ENCODE peak calls at places on chromosomes 11 and 22, in ten cellular contexts. R, F, H, C, S, Y, U, Q, P and I are unnamed samples.

GRCh38 chr11:36840378-36840777 is 242.3 kb upstream of the RAG2 start:
- DNase-seq in Q (no peak), Y (no peak), U (no peak), R (no peak), C (no peak), P (no peak), S (no peak), F (no peak), H (no peak), I (no peak)

GRCh38 chr11:14065153-14065552 is 102.6 kb downstream of the SPON1 start:
- DNase-seq in Q (no peak), R (no peak), S (no peak), F (no peak), U (no peak), P (no peak), H (no peak), Y (no peak), C (no peak), I (no peak)

GRCh38 chr22:38501797-38502672 is 4.1 kb downstream of the DDX17 start:
- DNase-seq in U (no peak), Y (no peak), C (no peak), Q (no peak), S (no peak), R (no peak), H (no peak), P (no peak), F (no peak), I (no peak)

GRCh38 chr11:18720811-18721575 is 5.0 kb downstream of the IGSF22 start:
- DNase-seq in Y (peak; percentile 73), P (peak; percentile 57), Q (no peak), H (peak; percentile 94), R (peak; percentile 69), U (peak; percentile 77), C (peak; percentile 70), S (peak; percentile 90), F (peak; percentile 89), I (peak; percentile 92)

GRCh38 chr11:111765320-111765983 is 737 bp downstream of the PPP2R1B start:
- DNase-seq in Q (peak; percentile 42), R (no peak), F (no peak), U (no peak), C (no peak), S (peak; percentile 83), H (no peak), P (no peak), Y (no peak), I (no peak)

GRCh38 chr11:8765294-8765693 is 82.7 kb downstream of the RPL27A start:
- DNase-seq in F (no peak), S (no peak), P (peak; percentile 82), U (no peak), R (no peak), Q (no peak), H (no peak), Y (no peak), C (no peak), I (no peak)

GRCh38 chr11:27718346-27718852 is 18.1 kb upstream of the BDNF start:
- DNase-seq in Y (no peak), U (no peak), C (peak; percentile 74), Q (peak; percentile 65), H (peak; percentile 81), R (no peak), S (no peak), F (peak; percentile 35), P (peak; percentile 93), I (no peak)

GRCh38 chr11:123822591-123822990 is 16.4 kb upstream of the OR6M1 start:
- DNase-seq in U (no peak), H (no peak), S (no peak), P (no peak), F (no peak), C (no peak), R (no peak), Y (no peak), Q (no peak), I (no peak)

GRCh38 chr11:75642402-75643113 is 26.3 kb downstream of the MAP6 start:
- DNase-seq in S (no peak), Q (no peak), C (no peak), R (no peak), Y (no peak), U (no peak), H (no peak), F (no peak), P (no peak), I (no peak)

GRCh38 chr11:59368238-59369022 is 9.7 kb downstream of the OR5AN1 start:
- DNase-seq in Q (no peak), R (no peak), S (no peak), F (no peak), Y (no peak), H (no peak), C (no peak), U (no peak), P (no peak), I (no peak)

GRCh38 chr22:41524809-41525449 is 19.3 kb downstream of the POLR3H start:
- DNase-seq in H (no peak), R (no peak), Q (no peak), C (no peak), S (no peak), U (peak; percentile 56), F (no peak), P (peak; percentile 57), Y (no peak), I (no peak)

GRCh38 chr11:10459029-10459970 is 4.2 kb downstream of the AMPD3 start:
- DNase-seq in C (no peak), U (peak; percentile 57), S (no peak), F (peak; percentile 71), P (peak; percentile 13), Y (peak; percentile 61), H (peak; percentile 32), R (no peak), Q (peak; percentile 52), I (no peak)

GRCh38 chr11:62601114-62601363 is 626 bp downstream of the MTA2 start:
- DNase-seq in R (no peak), P (peak; percentile 28), S (peak; percentile 90), Q (no peak), F (no peak), U (peak; percentile 28), Y (peak; percentile 29), H (no peak), C (no peak), I (no peak)

GRCh38 chr22:50076646-50077624 is 8.3 kb downstream of the MLC1 start:
- DNase-seq in Y (no peak), P (no peak), F (no peak), S (peak; percentile 72), R (no peak), U (no peak), C (no peak), Q (no peak), H (no peak), I (peak; percentile 81)

GRCh38 chr11:2529173-2529572 is 84.4 kb downstream of the KCNQ1 start:
- DNase-seq in R (no peak), U (no peak), H (no peak), F (no peak), S (peak; percentile 25), P (no peak), C (no peak), Y (no peak), Q (no peak), I (peak; percentile 36)

GRCh38 chr22:22366478-22366988 is 121.9 kb downstream of the VPREB1 start:
- DNase-seq in S (no peak), Q (no peak), U (no peak), Y (no peak), C (no peak), F (no peak), H (no peak), R (no peak), P (no peak), I (no peak)

GRCh38 chr11:110857885-110858555 is 145.8 kb upstream of the ARHGAP20 start:
- DNase-seq in P (peak; percentile 72), C (no peak), S (no peak), H (no peak), Y (no peak), U (no peak), F (no peak), R (no peak), Q (no peak), I (no peak)

GRCh38 chr11:94504689-94505293 is 7.5 kb upstream of the C11orf97 start:
- DNase-seq in P (peak; percentile 80), F (peak; percentile 50), U (no peak), H (no peak), Q (peak; percentile 63), C (peak; percentile 39), R (no peak), S (no peak), Y (no peak), I (no peak)

GRCh38 chr11:72683782-72684200 is 9.6 kb upstream of the PDE2A start:
- DNase-seq in F (peak; percentile 76), C (peak; percentile 32), Y (no peak), P (peak; percentile 60), Q (peak; percentile 38), U (peak; percentile 61), S (peak; percentile 91), H (peak; percentile 89), R (peak; percentile 20), I (no peak)

GRCh38 chr22:47059701-47060161 is 297.3 kb downstream of the TBC1D22A start:
- DNase-seq in H (no peak), U (no peak), Q (no peak), P (peak; percentile 31), C (no peak), F (no peak), R (no peak), S (peak; percentile 49), Y (no peak), I (no peak)

GRCh38 chr22:42366815-42367581 is 65.2 kb downstream of the NFAM1 start:
- DNase-seq in H (no peak), R (peak; percentile 38), F (no peak), C (no peak), U (no peak), Y (no peak), S (no peak), Q (no peak), P (no peak), I (no peak)

GRCh38 chr11:91104237-91104636 is 881.4 kb upstream of the CHORDC1 start:
- DNase-seq in Q (no peak), C (no peak), S (no peak), H (no peak), P (peak; percentile 82), U (no peak), R (no peak), Y (no peak), F (no peak), I (no peak)

GRCh38 chr11:62953811-62954210 is 31.0 kb downstream of the SLC22A6 start:
- DNase-seq in Q (no peak), Y (no peak), S (no peak), R (no peak), P (no peak), H (peak; percentile 12), U (no peak), F (no peak), C (no peak), I (no peak)

GRCh38 chr11:96322775-96323642 is 20.0 kb downstream of the MAML2 start:
- DNase-seq in H (no peak), R (no peak), P (no peak), F (no peak), S (no peak), C (no peak), Y (no peak), Q (no peak), U (no peak), I (no peak)

GRCh38 chr11:70421123-70421522 is 22.8 kb downstream of the CTTN start:
- DNase-seq in S (no peak), Q (no peak), U (no peak), R (no peak), H (no peak), F (no peak), C (no peak), P (peak; percentile 66), Y (no peak), I (no peak)

GRCh38 chr11:130555251-130555841 is 106.9 kb downstream of the ADAMTS15 start:
- DNase-seq in H (no peak), Q (no peak), Y (no peak), C (no peak), P (no peak), R (no peak), U (no peak), S (no peak), F (no peak), I (no peak)

GRCh38 chr11:102144357-102145342 is 34.4 kb downstream of the YAP1 start:
- DNase-seq in Q (no peak), P (peak; percentile 78), H (no peak), F (peak; percentile 43), R (no peak), Y (no peak), C (no peak), S (no peak), U (no peak), I (no peak)

GRCh38 chr11:85717360-85717927 is 31.4 kb upstream of the CCDC89 start:
- DNase-seq in U (no peak), F (no peak), R (no peak), C (no peak), Y (no peak), H (no peak), Q (no peak), S (no peak), P (no peak), I (no peak)